ENCODE peak calls at places on chromosomes 2 and 18, in five cellular contexts. One of them, this sample, is unnamed.

GRCh38 chr2:43008388-43008787 is 216.0 kb upstream of the HAAO start:
- DNase-seq in GM23338: no peak
- DNase-seq in coronary artery: no peak
- DNase-seq in hepatocyte: no peak
- DNase-seq in transverse colon: no peak
- DNase-seq in this sample: peak; percentile 20

GRCh38 chr2:239846789-239847676 is 178.1 kb downstream of the NDUFA10 start:
- DNase-seq in hepatocyte: no peak
- DNase-seq in coronary artery: no peak
- DNase-seq in GM23338: no peak
- DNase-seq in transverse colon: no peak
- DNase-seq in this sample: peak; percentile 34

GRCh38 chr2:81087646-81088045 is 783.1 kb upstream of the LRRTM1 start:
- DNase-seq in coronary artery: no peak
- DNase-seq in GM23338: no peak
- DNase-seq in transverse colon: no peak
- DNase-seq in hepatocyte: no peak
- DNase-seq in this sample: no peak

GRCh38 chr2:48065971-48066370 is 159.7 kb upstream of the FBXO11 start:
- DNase-seq in GM23338: no peak
- DNase-seq in transverse colon: no peak
- DNase-seq in coronary artery: no peak
- DNase-seq in hepatocyte: no peak
- DNase-seq in this sample: no peak

GRCh38 chr2:11411768-11412448 is 54.1 kb downstream of the E2F6 start:
- DNase-seq in hepatocyte: peak; percentile 64
- DNase-seq in transverse colon: peak; percentile 66
- DNase-seq in coronary artery: no peak
- DNase-seq in GM23338: peak; percentile 88
- DNase-seq in this sample: peak; percentile 81

GRCh38 chr2:70870790-70871189 is 35.2 kb upstream of the CD207 start:
- DNase-seq in coronary artery: no peak
- DNase-seq in hepatocyte: no peak
- DNase-seq in transverse colon: no peak
- DNase-seq in GM23338: no peak
- DNase-seq in this sample: peak; percentile 46

GRCh38 chr2:121777699-121778058 is 22.2 kb downstream of the TSN start:
- DNase-seq in coronary artery: no peak
- DNase-seq in GM23338: no peak
- DNase-seq in transverse colon: no peak
- DNase-seq in hepatocyte: peak; percentile 31
- DNase-seq in this sample: no peak

GRCh38 chr2:145715601-145716000 is 1195.7 kb upstream of the ZEB2 start:
- DNase-seq in coronary artery: no peak
- DNase-seq in GM23338: no peak
- DNase-seq in hepatocyte: no peak
- DNase-seq in transverse colon: no peak
- DNase-seq in this sample: no peak

GRCh38 chr2:73063909-73064875 is 7.3 kb downstream of the SFXN5 start:
- DNase-seq in transverse colon: peak; percentile 28
- DNase-seq in GM23338: peak; percentile 55
- DNase-seq in hepatocyte: peak; percentile 63
- DNase-seq in coronary artery: no peak
- DNase-seq in this sample: peak; percentile 79

GRCh38 chr2:18349421-18349820 is 211.0 kb downstream of the RDH14 start:
- DNase-seq in hepatocyte: no peak
- DNase-seq in coronary artery: no peak
- DNase-seq in transverse colon: no peak
- DNase-seq in GM23338: no peak
- DNase-seq in this sample: no peak

GRCh38 chr2:203431391-203432185 is 103.4 kb downstream of the ABI2 start:
- DNase-seq in hepatocyte: no peak
- DNase-seq in transverse colon: no peak
- DNase-seq in coronary artery: no peak
- DNase-seq in GM23338: no peak
- DNase-seq in this sample: no peak

GRCh38 chr2:60351802-60352201 is 201.7 kb downstream of the BCL11A start:
- DNase-seq in coronary artery: no peak
- DNase-seq in GM23338: no peak
- DNase-seq in transverse colon: no peak
- DNase-seq in hepatocyte: no peak
- DNase-seq in this sample: peak; percentile 43

GRCh38 chr2:196849895-196850294 is 40.7 kb upstream of the C2orf66 start:
- DNase-seq in hepatocyte: peak; percentile 13
- DNase-seq in transverse colon: peak; percentile 32
- DNase-seq in GM23338: peak; percentile 58
- DNase-seq in coronary artery: no peak
- DNase-seq in this sample: peak; percentile 51

GRCh38 chr18:48136544-48137353 is 206.3 kb upstream of the SMAD2 start:
- DNase-seq in GM23338: peak; percentile 49
- DNase-seq in coronary artery: no peak
- DNase-seq in hepatocyte: peak; percentile 26
- DNase-seq in transverse colon: peak; percentile 69
- DNase-seq in this sample: peak; percentile 68

GRCh38 chr2:43225788-43226557 is 433 bp downstream of the ZFP36L2 start:
- DNase-seq in GM23338: peak; percentile 56
- DNase-seq in hepatocyte: peak; percentile 83
- DNase-seq in transverse colon: no peak
- DNase-seq in coronary artery: no peak
- DNase-seq in this sample: no peak

GRCh38 chr18:41814651-41815050 is 140.4 kb upstream of the PIK3C3 start:
- DNase-seq in coronary artery: no peak
- DNase-seq in hepatocyte: no peak
- DNase-seq in GM23338: no peak
- DNase-seq in transverse colon: no peak
- DNase-seq in this sample: no peak

GRCh38 chr2:102258386-102259074 is 52.8 kb upstream of the IL1RL1 start:
- DNase-seq in coronary artery: no peak
- DNase-seq in transverse colon: no peak
- DNase-seq in GM23338: no peak
- DNase-seq in hepatocyte: peak; percentile 32
- DNase-seq in this sample: no peak
- H3K27ac ChIP-seq in coronary artery: no peak overlapping the region
- H3K27ac ChIP-seq in transverse colon: no peak overlapping the region
- H3K27ac ChIP-seq in GM23338: no peak overlapping the region
- H3K27ac ChIP-seq in hepatocyte: no peak overlapping the region
- H3K27ac ChIP-seq in this sample: no peak overlapping the region

DNA sequence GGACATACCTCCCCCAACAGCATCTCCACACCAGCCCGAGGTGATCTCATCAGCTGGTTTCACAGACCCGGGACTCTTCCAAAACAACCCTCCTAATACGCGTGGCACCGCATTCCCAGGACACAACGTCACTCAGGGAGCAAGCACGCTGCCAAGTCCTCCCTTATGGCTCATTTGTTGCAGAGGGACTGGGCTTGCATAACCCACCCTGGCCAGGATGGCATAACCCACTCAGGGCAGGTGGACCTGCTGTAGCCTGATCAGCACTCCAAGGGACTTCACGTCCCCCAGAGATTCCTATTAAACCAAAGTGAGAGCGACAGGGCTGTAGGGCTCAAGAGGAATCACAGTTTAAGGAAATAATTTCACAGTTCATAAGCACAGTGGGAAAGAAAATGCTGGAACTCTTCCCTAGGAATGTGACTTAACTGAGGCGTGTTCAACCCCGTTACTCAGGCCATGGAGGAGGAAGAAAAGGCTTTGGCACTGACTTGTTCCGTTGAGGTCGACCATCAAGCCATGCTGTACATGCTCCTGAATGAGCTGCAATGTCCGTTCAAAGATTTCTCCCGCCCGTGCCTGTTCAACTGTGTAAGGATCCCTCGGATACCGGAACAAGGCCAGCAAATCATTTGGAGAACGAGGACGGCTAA is 91.1 kb downstream of the PXDN start:
- DNase-seq in coronary artery: peak; percentile 98
- DNase-seq in GM23338: no peak
- DNase-seq in transverse colon: peak; percentile 60
- DNase-seq in hepatocyte: no peak
- DNase-seq in this sample: no peak
- H3K27ac ChIP-seq in coronary artery: peak overlapping the region; percentile 95
- H3K27ac ChIP-seq in GM23338: no peak overlapping the region
- H3K27ac ChIP-seq in transverse colon: peak overlapping the region; percentile 70
- H3K27ac ChIP-seq in hepatocyte: no peak overlapping the region
- H3K27ac ChIP-seq in this sample: no peak overlapping the region

DNA sequence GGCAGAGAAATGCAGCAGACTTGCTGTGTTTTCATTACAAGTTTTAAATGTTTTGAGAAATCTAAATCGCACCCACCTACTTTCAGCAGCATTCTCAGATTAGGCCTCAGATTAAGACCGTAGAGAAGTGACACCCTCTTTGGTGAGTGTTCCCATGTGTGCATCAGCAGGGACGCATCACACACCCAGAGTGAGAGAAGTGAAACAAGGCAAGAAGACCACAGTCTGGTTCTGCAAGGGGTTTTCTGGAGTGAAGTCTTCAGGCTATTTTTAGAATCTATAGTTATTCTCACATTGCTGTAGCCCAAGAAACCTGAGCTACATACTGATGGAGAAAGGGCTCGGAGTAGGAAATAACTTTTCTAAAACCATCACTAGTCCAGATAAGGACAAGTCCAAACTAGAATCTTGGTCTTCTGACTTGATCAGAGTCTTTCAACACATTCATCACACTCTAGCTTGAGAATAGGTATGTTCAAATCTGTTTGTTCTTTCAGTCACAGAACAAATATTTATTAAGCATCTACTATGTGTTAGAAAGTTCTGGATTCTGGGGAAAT is 1216.6 kb upstream of the PIK3C3 start:
- DNase-seq in coronary artery: no peak
- DNase-seq in transverse colon: no peak
- DNase-seq in GM23338: no peak
- DNase-seq in hepatocyte: no peak
- DNase-seq in this sample: no peak
- H3K27ac ChIP-seq in coronary artery: no peak overlapping the region
- H3K27ac ChIP-seq in transverse colon: no peak overlapping the region
- H3K27ac ChIP-seq in GM23338: no peak overlapping the region
- H3K27ac ChIP-seq in hepatocyte: no peak overlapping the region
- H3K27ac ChIP-seq in this sample: no peak overlapping the region

GRCh38 chr2:20212871-20213503 is 11.9 kb downstream of the SDC1 start:
- DNase-seq in GM23338: no peak
- DNase-seq in hepatocyte: no peak
- DNase-seq in transverse colon: peak; percentile 50
- DNase-seq in coronary artery: no peak
- DNase-seq in this sample: peak; percentile 40

GRCh38 chr2:20214566-20215182 is 10.3 kb downstream of the SDC1 start:
- DNase-seq in transverse colon: no peak
- DNase-seq in hepatocyte: no peak
- DNase-seq in coronary artery: no peak
- DNase-seq in GM23338: no peak
- DNase-seq in this sample: peak; percentile 45

GRCh38 chr2:20215183-20216040 is 9.5 kb downstream of the SDC1 start:
- DNase-seq in hepatocyte: peak; percentile 58
- DNase-seq in GM23338: no peak
- DNase-seq in coronary artery: no peak
- DNase-seq in transverse colon: peak; percentile 60
- DNase-seq in this sample: no peak

GRCh38 chr2:20212459-20212870 is 12.5 kb downstream of the SDC1 start:
- DNase-seq in coronary artery: no peak
- DNase-seq in hepatocyte: peak; percentile 70
- DNase-seq in GM23338: no peak
- DNase-seq in transverse colon: no peak
- DNase-seq in this sample: peak; percentile 62

GRCh38 chr2:20213651-20214565 is 11.0 kb downstream of the SDC1 start:
- DNase-seq in GM23338: no peak
- DNase-seq in transverse colon: peak; percentile 61
- DNase-seq in hepatocyte: peak; percentile 63
- DNase-seq in coronary artery: no peak
- DNase-seq in this sample: peak; percentile 42
- H3K27ac ChIP-seq in GM23338: peak overlapping the region; percentile 9
- H3K27ac ChIP-seq in transverse colon: peak overlapping the region; percentile 31
- H3K27ac ChIP-seq in hepatocyte: peak overlapping the region; percentile 90
- H3K27ac ChIP-seq in coronary artery: no peak overlapping the region
- H3K27ac ChIP-seq in this sample: no peak overlapping the region

GRCh38 chr2:78416625-78417300 is 608.7 kb upstream of the REG3G start:
- DNase-seq in coronary artery: no peak
- DNase-seq in hepatocyte: no peak
- DNase-seq in GM23338: no peak
- DNase-seq in transverse colon: no peak
- DNase-seq in this sample: no peak
- H3K27ac ChIP-seq in coronary artery: no peak overlapping the region
- H3K27ac ChIP-seq in hepatocyte: peak overlapping the region; percentile 15
- H3K27ac ChIP-seq in GM23338: no peak overlapping the region
- H3K27ac ChIP-seq in transverse colon: no peak overlapping the region
- H3K27ac ChIP-seq in this sample: no peak overlapping the region

GRCh38 chr18:59695551-59695950 is 1.7 kb downstream of the CCBE1 start:
- DNase-seq in coronary artery: no peak
- DNase-seq in hepatocyte: no peak
- DNase-seq in GM23338: no peak
- DNase-seq in transverse colon: no peak
- DNase-seq in this sample: no peak

GRCh38 chr18:59690216-59691045 is 6.8 kb downstream of the CCBE1 start:
- DNase-seq in transverse colon: no peak
- DNase-seq in hepatocyte: no peak
- DNase-seq in GM23338: peak; percentile 62
- DNase-seq in coronary artery: no peak
- DNase-seq in this sample: peak; percentile 77

GRCh38 chr18:59691996-59692395 is 5.2 kb downstream of the CCBE1 start:
- DNase-seq in coronary artery: no peak
- DNase-seq in GM23338: no peak
- DNase-seq in hepatocyte: no peak
- DNase-seq in transverse colon: no peak
- DNase-seq in this sample: no peak

GRCh38 chr18:59694824-59695223 is 2.4 kb downstream of the CCBE1 start:
- DNase-seq in transverse colon: no peak
- DNase-seq in hepatocyte: no peak
- DNase-seq in GM23338: no peak
- DNase-seq in coronary artery: no peak
- DNase-seq in this sample: no peak

GRCh38 chr18:59691046-59691395 is 6.2 kb downstream of the CCBE1 start:
- DNase-seq in hepatocyte: no peak
- DNase-seq in transverse colon: no peak
- DNase-seq in coronary artery: no peak
- DNase-seq in GM23338: no peak
- DNase-seq in this sample: no peak
- H3K27ac ChIP-seq in hepatocyte: no peak overlapping the region
- H3K27ac ChIP-seq in transverse colon: peak overlapping the region; percentile 31
- H3K27ac ChIP-seq in coronary artery: no peak overlapping the region
- H3K27ac ChIP-seq in GM23338: no peak overlapping the region
- H3K27ac ChIP-seq in this sample: no peak overlapping the region

GRCh38 chr2:141038341-141038740 is 1092.5 kb downstream of the LRP1B start:
- DNase-seq in coronary artery: no peak
- DNase-seq in GM23338: no peak
- DNase-seq in transverse colon: no peak
- DNase-seq in hepatocyte: no peak
- DNase-seq in this sample: no peak
- H3K27ac ChIP-seq in coronary artery: no peak overlapping the region
- H3K27ac ChIP-seq in GM23338: no peak overlapping the region
- H3K27ac ChIP-seq in transverse colon: no peak overlapping the region
- H3K27ac ChIP-seq in hepatocyte: no peak overlapping the region
- H3K27ac ChIP-seq in this sample: no peak overlapping the region